ENCODE peak calls at places on chromosomes 4 and X, in six cellular contexts. Z is heart right ventricle; E is endodermal cell; D is SW 1271; J is tibial nerve; M is CD8-positive, alpha-beta T cell. X is an unnamed sample.

GRCh38 chr4:124143632-124144031 is 568.9 kb downstream of the ANKRD50 start:
- DNase-seq in Z (no peak), E (no peak), D (no peak), J (no peak), M (no peak), X (no peak)

GRCh38 chrX:91435465-91435864 is 826 bp downstream of the PABPC5 start:
- DNase-seq in Z (no peak), E (peak), D (no peak), J (no peak), M (no peak), X (no peak)

GRCh38 chr4:52751349-52751911 is at the start of gene ERVMER34-1:
- DNase-seq in Z (peak), E (peak), D (peak), J (no peak), M (no peak), X (peak)

GRCh38 chr4:88021824-88022223 is 14.4 kb downstream of the PKD2 start:
- DNase-seq in Z (no peak), E (no peak), D (no peak), J (no peak), M (no peak), X (peak)

GRCh38 chr4:151415978-151416377 is 7.0 kb downstream of the FHIP1A start:
- DNase-seq in Z (no peak), E (no peak), D (peak), J (no peak), M (no peak), X (peak)

GRCh38 chr4:112213850-112214249 is 17.7 kb upstream of the AP1AR start:
- DNase-seq in Z (no peak), E (no peak), D (no peak), J (no peak), M (no peak), X (peak)

GRCh38 chr4:152090543-152090942 is 329.7 kb upstream of the GATB start:
- DNase-seq in Z (peak), E (peak), D (no peak), J (no peak), M (no peak), X (no peak)

GRCh38 chrX:103446665-103447302 is 70.4 kb downstream of the BEX3 start:
- DNase-seq in Z (no peak), E (peak), D (peak), J (no peak), M (no peak), X (peak)

GRCh38 chr4:94544811-94545210 is 93.1 kb downstream of the PDLIM5 start:
- DNase-seq in Z (no peak), E (no peak), D (peak), J (no peak), M (no peak), X (no peak)

GRCh38 chrX:19462231-19462630 is 53.1 kb downstream of the MAP3K15 start:
- DNase-seq in Z (no peak), E (no peak), D (no peak), J (no peak), M (no peak), X (no peak)

GRCh38 chr4:71009091-71009490 is 15.6 kb downstream of the DCK start:
- DNase-seq in Z (no peak), E (no peak), D (no peak), J (no peak), M (no peak), X (peak)

GRCh38 chr4:100356172-100356571 is 161.7 kb downstream of the EMCN start:
- DNase-seq in Z (no peak), E (no peak), D (no peak), J (no peak), M (no peak), X (peak)

GRCh38 chr4:175661437-175661836 is 150.6 kb downstream of the GPM6A start:
- DNase-seq in Z (no peak), E (no peak), D (no peak), J (no peak), M (no peak), X (no peak)

GRCh38 chr4:16267639-16268038 is 41.4 kb upstream of the TAPT1 start:
- DNase-seq in Z (no peak), E (no peak), D (no peak), J (no peak), M (no peak), X (no peak)

GRCh38 chr4:150001815-150002214 is 76.4 kb upstream of the DCLK2 start:
- DNase-seq in Z (no peak), E (no peak), D (no peak), J (no peak), M (no peak), X (peak)

GRCh38 chrX:113399501-113400192 is 559.0 kb upstream of the AMOT start:
- DNase-seq in Z (no peak), E (no peak), D (peak), J (no peak), M (no peak), X (no peak)

GRCh38 chr4:158768577-158769174 is at the start of gene FNIP2:
- DNase-seq in Z (peak), E (peak), D (peak), J (peak), M (peak), X (peak)

GRCh38 chr4:187307131-187307530 is 583.5 kb upstream of the FAT1 start:
- DNase-seq in Z (no peak), E (no peak), D (no peak), J (no peak), M (no peak), X (peak)

GRCh38 chrX:93985621-93986020 is 311.6 kb downstream of the FAM133A start:
- DNase-seq in Z (no peak), E (no peak), D (no peak), J (no peak), M (no peak), X (no peak)

GRCh38 chr4:168263039-168263438 is 55.5 kb downstream of the DDX60 start:
- DNase-seq in Z (no peak), E (no peak), D (no peak), J (no peak), M (no peak), X (no peak)

GRCh38 chrX:39905475-39905889 is 192.3 kb downstream of the BCOR start:
- DNase-seq in Z (no peak), E (no peak), D (no peak), J (no peak), M (no peak), X (no peak)

GRCh38 chrX:153381684-153382532 is 19.2 kb downstream of the PNMA6E start:
- DNase-seq in Z (peak), E (peak), D (peak), J (no peak), M (no peak), X (peak)

GRCh38 chr4:109826719-109827118 is 1.1 kb upstream of the RRH start:
- DNase-seq in Z (no peak), E (no peak), D (peak), J (no peak), M (no peak), X (peak)

GRCh38 chr4:105246712-105247111 is 100.0 kb downstream of the TET2 start:
- DNase-seq in Z (no peak), E (no peak), D (no peak), J (no peak), M (no peak), X (peak)

GRCh38 chr4:145098675-145099037 is 545 bp downstream of the ABCE1 start:
- DNase-seq in Z (peak), E (no peak), D (peak), J (no peak), M (no peak), X (peak)

GRCh38 chrX:41245641-41246040 is 88.3 kb upstream of the DDX3X start:
- DNase-seq in Z (no peak), E (no peak), D (no peak), J (no peak), M (no peak), X (peak)

GRCh38 chrX:155027509-155028066 is 944 bp downstream of the FUNDC2 start:
- DNase-seq in Z (peak), E (no peak), D (peak), J (no peak), M (no peak), X (peak)

GRCh38 chr4:112726041-112726440 is 89.1 kb downstream of the LARP7 start:
- DNase-seq in Z (no peak), E (peak), D (no peak), J (no peak), M (no peak), X (no peak)

GRCh38 chr4:54099959-54100606 is at the start of gene GSX2:
- DNase-seq in Z (no peak), E (no peak), D (no peak), J (no peak), M (no peak), X (no peak)

GRCh38 chr4:156571146-156571545 is 400.5 kb downstream of the PDGFC start:
- DNase-seq in Z (peak), E (no peak), D (no peak), J (no peak), M (no peak), X (no peak)

GRCh38 chr4:77021614-77022089 is 54.1 kb downstream of the CCNI start:
- DNase-seq in Z (no peak), E (no peak), D (no peak), J (no peak), M (no peak), X (peak)

GRCh38 chrX:119455264-119455663 is 13.0 kb upstream of the SLC25A5 start:
- DNase-seq in Z (no peak), E (no peak), D (no peak), J (no peak), M (no peak), X (peak)

GRCh38 chr4:152778656-152779512 is 646 bp downstream of the TIGD4 start:
- DNase-seq in Z (peak), E (peak), D (peak), J (no peak), M (peak), X (peak)

GRCh38 chr4:24651266-24651665 is 66.9 kb upstream of the DHX15 start:
- DNase-seq in Z (no peak), E (no peak), D (no peak), J (no peak), M (no peak), X (no peak)

GRCh38 chr4:148289740-148290139 is 152.5 kb downstream of the NR3C2 start:
- DNase-seq in Z (no peak), E (no peak), D (no peak), J (no peak), M (no peak), X (no peak)

GRCh38 chr4:37837446-37837845 is 11.0 kb downstream of the PGM2 start:
- DNase-seq in Z (no peak), E (no peak), D (peak), J (no peak), M (no peak), X (peak)

X was measured in choroid plexus epithelial cell.